ENCODE peak calls at places on chromosome 2, in eight cellular contexts. Q is nephron progenitor cell, M is B cell, K is astrocyte of the spinal cord, Z is H9, C is right lobe of liver, U is HCT116, R is transverse colon. O is an unnamed sample.

GRCh38 chr2:157777425-157777824 is 98.7 kb downstream of the ACVR1 start:
- DNase-seq in C (no peak), Z (no peak), K (peak; percentile 69), M (peak; percentile 25), Q (peak; percentile 18), U (peak; percentile 28), R (peak; percentile 41), O (peak; percentile 58)

GRCh38 chr2:30820381-30821055 is 13.3 kb upstream of the CAPN13 start:
- DNase-seq in K (no peak), R (no peak), Q (no peak), C (no peak), M (no peak), Z (no peak), U (no peak), O (no peak)

GRCh38 chr2:177245010-177245422 is 19.5 kb downstream of the NFE2L2 start:
- DNase-seq in Q (no peak), K (peak; percentile 85), U (peak; percentile 64), R (no peak), Z (no peak), C (no peak), M (no peak), O (peak; percentile 62)

GRCh38 chr2:99911711-99912110 is 230.7 kb downstream of the AFF3 start:
- DNase-seq in Z (no peak), Q (no peak), U (no peak), K (no peak), M (no peak), C (no peak), R (no peak), O (no peak)

GRCh38 chr2:62197609-62198236 is 1.8 kb downstream of the B3GNT2 start:
- DNase-seq in R (peak; percentile 62), C (peak; percentile 62), U (no peak), M (no peak), K (no peak), Z (no peak), Q (peak; percentile 60), O (peak; percentile 27)

GRCh38 chr2:10757814-10758286 is 36.4 kb downstream of the ATP6V1C2 start:
- DNase-seq in U (no peak), M (no peak), R (no peak), Z (no peak), Q (no peak), C (no peak), K (no peak), O (no peak)

GRCh38 chr2:240520974-240521350 is 36.8 kb downstream of the ANKMY1 start:
- DNase-seq in M (no peak), U (no peak), R (no peak), K (no peak), Z (no peak), Q (no peak), C (no peak), O (no peak)

GRCh38 chr2:42100696-42101585 is 53.1 kb downstream of the PKDCC start:
- DNase-seq in C (peak; percentile 76), M (peak; percentile 86), R (peak; percentile 75), Z (peak; percentile 65), Q (peak; percentile 45), K (peak; percentile 86), U (no peak), O (no peak)

GRCh38 chr2:26712486-26713465 is 20.3 kb downstream of the KCNK3 start:
- DNase-seq in C (no peak), R (no peak), Q (no peak), U (no peak), Z (no peak), M (no peak), K (no peak), O (no peak)

GRCh38 chr2:163646659-163647058 is 89.1 kb downstream of the FIGN start:
- DNase-seq in Q (no peak), R (no peak), M (no peak), U (no peak), Z (no peak), K (no peak), C (no peak), O (no peak)

GRCh38 chr2:42385225-42385624 is 24.2 kb upstream of the COX7A2L start:
- DNase-seq in Q (peak; percentile 19), U (no peak), C (no peak), K (no peak), Z (peak; percentile 71), M (no peak), R (peak; percentile 53), O (peak; percentile 20)

GRCh38 chr2:212815453-212815852 is 276.9 kb upstream of the ERBB4 start:
- DNase-seq in Z (no peak), C (no peak), K (no peak), U (no peak), Q (no peak), R (no peak), M (no peak), O (no peak)

GRCh38 chr2:43230481-43230880 is 4.1 kb upstream of the ZFP36L2 start:
- DNase-seq in R (no peak), M (no peak), K (no peak), U (no peak), C (no peak), Q (no peak), Z (peak; percentile 61), O (no peak)

GRCh38 chr2:241109210-241110088 is 7.4 kb upstream of the MTERF4 start:
- DNase-seq in Z (no peak), K (no peak), C (no peak), U (no peak), M (no peak), R (no peak), Q (no peak), O (no peak)

GRCh38 chr2:184879671-184880070 is 281.3 kb downstream of the ZNF804A start:
- DNase-seq in C (no peak), Q (no peak), U (no peak), K (peak; percentile 53), R (no peak), M (no peak), Z (no peak), O (no peak)

GRCh38 chr2:96143848-96144480 is 1.3 kb downstream of the DUSP2 start:
- DNase-seq in Z (peak; percentile 81), C (peak; percentile 22), Q (no peak), R (peak; percentile 36), M (peak; percentile 51), K (no peak), U (peak; percentile 27), O (peak; percentile 10)

GRCh38 chr2:222950886-222951285 is 90.0 kb downstream of the ACSL3 start:
- DNase-seq in U (no peak), Q (no peak), M (no peak), R (no peak), C (no peak), Z (no peak), K (peak; percentile 67), O (peak; percentile 63)

GRCh38 chr2:206275274-206276160 is 1.1 kb downstream of the ZDBF2 start:
- DNase-seq in R (no peak), K (peak; percentile 40), U (no peak), M (peak; percentile 35), C (no peak), Q (no peak), Z (no peak), O (peak; percentile 32)

GRCh38 chr2:126884861-126885481 is 13.7 kb upstream of the TEX51 start:
- DNase-seq in C (no peak), U (no peak), R (no peak), K (no peak), Z (peak; percentile 8), Q (no peak), M (no peak), O (no peak)

GRCh38 chr2:126885701-126886121 is 13.0 kb upstream of the TEX51 start:
- DNase-seq in K (peak; percentile 29), C (peak; percentile 28), U (no peak), Q (no peak), Z (peak; percentile 51), M (no peak), R (no peak), O (no peak)

GRCh38 chr2:126886906-126887280 is 11.8 kb upstream of the TEX51 start:
- DNase-seq in M (no peak), K (no peak), C (no peak), Z (no peak), Q (no peak), U (no peak), R (no peak), O (no peak)

GRCh38 chr2:126887506-126887905 is 11.2 kb upstream of the TEX51 start:
- DNase-seq in U (no peak), M (no peak), K (no peak), C (no peak), Z (peak; percentile 14), R (no peak), Q (no peak), O (no peak)

GRCh38 chr2:126886201-126886905 is 12.3 kb upstream of the TEX51 start:
- DNase-seq in R (peak; percentile 70), Z (peak; percentile 90), M (peak; percentile 47), Q (peak; percentile 89), K (peak; percentile 12), C (peak; percentile 55), U (peak; percentile 42), O (peak; percentile 1)
- TF ChIP-seq CTCF in R (peak; percentile 64), Z (peak; percentile 97), M (peak; percentile 44), Q (peak; percentile 83), K (peak; percentile 58), C (peak; percentile 75), U (peak; percentile 83), O (no peak)

GRCh38 chr2:202060218-202060617 is 12.8 kb upstream of the KIAA2012 start:
- DNase-seq in M (no peak), Z (no peak), K (no peak), C (no peak), R (no peak), U (no peak), Q (no peak), O (no peak)
- TF ChIP-seq CTCF in M (peak; percentile 46), Z (peak; percentile 68), K (peak; percentile 30), C (no peak), R (no peak), U (peak; percentile 61), Q (peak; percentile 36), O (peak; percentile 11)

GRCh38 chr2:145807978-145808377 is 1288.1 kb upstream of the ZEB2 start:
- DNase-seq in C (no peak), R (no peak), M (no peak), Z (no peak), U (no peak), Q (no peak), K (no peak), O (no peak)
- TF ChIP-seq CTCF in C (no peak), R (no peak), M (no peak), Z (no peak), U (no peak), Q (no peak), K (no peak), O (no peak)

DNA sequence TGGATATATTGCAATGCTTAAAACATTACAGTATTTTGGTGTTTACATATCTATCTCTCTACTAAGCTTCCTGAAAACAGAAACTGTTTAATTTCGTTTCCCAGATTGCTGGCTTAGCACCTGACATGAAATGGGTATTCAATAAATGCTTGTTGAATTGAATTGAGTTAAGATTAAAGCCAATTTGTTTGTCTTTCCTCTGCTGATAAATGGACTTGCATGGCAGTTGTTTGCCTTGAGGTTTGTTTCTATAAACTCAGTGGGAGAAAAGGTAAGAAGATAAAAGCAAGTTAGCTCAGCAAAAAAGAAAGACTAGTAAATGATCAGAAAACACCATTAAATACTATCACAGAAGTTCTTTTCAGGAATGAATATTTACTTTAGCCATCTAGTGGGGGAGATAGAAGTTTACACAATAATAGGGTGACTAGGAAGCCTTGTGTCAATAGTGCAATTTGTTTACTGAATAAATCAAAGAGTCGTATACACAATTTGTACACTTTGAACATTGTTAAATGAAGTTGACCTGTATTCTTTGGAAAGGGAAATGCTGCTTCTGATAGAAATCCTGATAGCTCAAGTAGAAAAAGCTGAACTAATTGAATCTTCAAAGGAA is 754.5 kb upstream of the FAM98A start:
- DNase-seq in Q (no peak), C (no peak), M (no peak), Z (no peak), R (no peak), U (no peak), K (no peak), O (no peak)
- TF ChIP-seq CTCF in Q (no peak), C (no peak), M (no peak), Z (no peak), R (no peak), U (no peak), K (no peak), O (no peak)

O was measured in MCF 10A.